ENCODE peak calls at places on chromosome 18, in five cellular contexts. One of them, this sample, is unnamed.

GRCh38 chr18:48975817-48976649 is 25.3 kb upstream of the SMAD7 start:
- DNase-seq in aorta: peak; percentile 91
- DNase-seq in amygdala: no peak
- DNase-seq in activated naive CD8-positive, alpha-beta T cell treated with anti-CD3 and anti-CD28 coated beads, Interleukin-2, amount 10 ng/mL, durations not matched to agents 7 days and 5 days: peak; percentile 72
- DNase-seq in SW480: peak; percentile 42
- DNase-seq in this sample: peak; percentile 75

GRCh38 chr18:8424481-8424880 is 184.8 kb upstream of the RAB12 start:
- DNase-seq in aorta: no peak
- DNase-seq in amygdala: no peak
- DNase-seq in SW480: no peak
- DNase-seq in activated naive CD8-positive, alpha-beta T cell treated with anti-CD3 and anti-CD28 coated beads, Interleukin-2, amount 10 ng/mL, durations not matched to agents 7 days and 5 days: no peak
- DNase-seq in this sample: no peak

GRCh38 chr18:70337139-70337972 is 48.5 kb downstream of the SOCS6 start:
- DNase-seq in aorta: no peak
- DNase-seq in amygdala: no peak
- DNase-seq in activated naive CD8-positive, alpha-beta T cell treated with anti-CD3 and anti-CD28 coated beads, Interleukin-2, amount 10 ng/mL, durations not matched to agents 7 days and 5 days: no peak
- DNase-seq in SW480: peak; percentile 31
- DNase-seq in this sample: peak; percentile 80

GRCh38 chr18:79882522-79883241 is 68.8 kb downstream of the SLC66A2 start:
- DNase-seq in amygdala: no peak
- DNase-seq in SW480: no peak
- DNase-seq in aorta: peak; percentile 70
- DNase-seq in activated naive CD8-positive, alpha-beta T cell treated with anti-CD3 and anti-CD28 coated beads, Interleukin-2, amount 10 ng/mL, durations not matched to agents 7 days and 5 days: peak; percentile 18
- DNase-seq in this sample: no peak

GRCh38 chr18:65942854-65943253 is 192.0 kb downstream of the CDH7 start:
- DNase-seq in activated naive CD8-positive, alpha-beta T cell treated with anti-CD3 and anti-CD28 coated beads, Interleukin-2, amount 10 ng/mL, durations not matched to agents 7 days and 5 days: no peak
- DNase-seq in aorta: no peak
- DNase-seq in amygdala: no peak
- DNase-seq in SW480: no peak
- DNase-seq in this sample: no peak

GRCh38 chr18:627211-627610 is 30.2 kb upstream of the TYMS start:
- DNase-seq in amygdala: no peak
- DNase-seq in aorta: no peak
- DNase-seq in SW480: no peak
- DNase-seq in activated naive CD8-positive, alpha-beta T cell treated with anti-CD3 and anti-CD28 coated beads, Interleukin-2, amount 10 ng/mL, durations not matched to agents 7 days and 5 days: no peak
- DNase-seq in this sample: no peak

GRCh38 chr18:62838475-62839098 is 123.2 kb downstream of the PHLPP1 start:
- DNase-seq in aorta: no peak
- DNase-seq in amygdala: no peak
- DNase-seq in activated naive CD8-positive, alpha-beta T cell treated with anti-CD3 and anti-CD28 coated beads, Interleukin-2, amount 10 ng/mL, durations not matched to agents 7 days and 5 days: no peak
- DNase-seq in SW480: no peak
- DNase-seq in this sample: no peak

GRCh38 chr18:59067873-59068272 is 71.8 kb upstream of the SEC11C start:
- DNase-seq in activated naive CD8-positive, alpha-beta T cell treated with anti-CD3 and anti-CD28 coated beads, Interleukin-2, amount 10 ng/mL, durations not matched to agents 7 days and 5 days: no peak
- DNase-seq in SW480: no peak
- DNase-seq in amygdala: no peak
- DNase-seq in aorta: no peak
- DNase-seq in this sample: peak; percentile 12

GRCh38 chr18:35746826-35747339 is 165.3 kb downstream of the GALNT1 start:
- DNase-seq in SW480: no peak
- DNase-seq in activated naive CD8-positive, alpha-beta T cell treated with anti-CD3 and anti-CD28 coated beads, Interleukin-2, amount 10 ng/mL, durations not matched to agents 7 days and 5 days: no peak
- DNase-seq in aorta: no peak
- DNase-seq in amygdala: no peak
- DNase-seq in this sample: no peak

GRCh38 chr18:75209952-75210261 is 690 bp upstream of the TSHZ1 start:
- DNase-seq in amygdala: no peak
- DNase-seq in aorta: no peak
- DNase-seq in SW480: no peak
- DNase-seq in activated naive CD8-positive, alpha-beta T cell treated with anti-CD3 and anti-CD28 coated beads, Interleukin-2, amount 10 ng/mL, durations not matched to agents 7 days and 5 days: no peak
- DNase-seq in this sample: no peak

GRCh38 chr18:32801236-32801635 is 28.4 kb upstream of the KLHL14 start:
- DNase-seq in amygdala: no peak
- DNase-seq in SW480: no peak
- DNase-seq in aorta: no peak
- DNase-seq in activated naive CD8-positive, alpha-beta T cell treated with anti-CD3 and anti-CD28 coated beads, Interleukin-2, amount 10 ng/mL, durations not matched to agents 7 days and 5 days: no peak
- DNase-seq in this sample: no peak

GRCh38 chr18:77255426-77256105 is 5.9 kb downstream of the GALR1 start:
- DNase-seq in aorta: no peak
- DNase-seq in SW480: no peak
- DNase-seq in amygdala: no peak
- DNase-seq in activated naive CD8-positive, alpha-beta T cell treated with anti-CD3 and anti-CD28 coated beads, Interleukin-2, amount 10 ng/mL, durations not matched to agents 7 days and 5 days: no peak
- DNase-seq in this sample: no peak

GRCh38 chr18:75167759-75168211 is 41.2 kb downstream of the PTGR3 start:
- DNase-seq in aorta: peak; percentile 70
- DNase-seq in activated naive CD8-positive, alpha-beta T cell treated with anti-CD3 and anti-CD28 coated beads, Interleukin-2, amount 10 ng/mL, durations not matched to agents 7 days and 5 days: no peak
- DNase-seq in SW480: no peak
- DNase-seq in amygdala: no peak
- DNase-seq in this sample: no peak

GRCh38 chr18:28529644-28530043 is 352.7 kb upstream of the CDH2 start:
- DNase-seq in aorta: no peak
- DNase-seq in SW480: no peak
- DNase-seq in amygdala: no peak
- DNase-seq in activated naive CD8-positive, alpha-beta T cell treated with anti-CD3 and anti-CD28 coated beads, Interleukin-2, amount 10 ng/mL, durations not matched to agents 7 days and 5 days: no peak
- DNase-seq in this sample: no peak

GRCh38 chr18:56516769-56517168 is 121.6 kb downstream of the TXNL1 start:
- DNase-seq in activated naive CD8-positive, alpha-beta T cell treated with anti-CD3 and anti-CD28 coated beads, Interleukin-2, amount 10 ng/mL, durations not matched to agents 7 days and 5 days: no peak
- DNase-seq in amygdala: no peak
- DNase-seq in aorta: no peak
- DNase-seq in SW480: no peak
- DNase-seq in this sample: no peak

GRCh38 chr18:3935316-3935715 is 485.3 kb downstream of the TGIF1 start:
- DNase-seq in amygdala: no peak
- DNase-seq in SW480: no peak
- DNase-seq in activated naive CD8-positive, alpha-beta T cell treated with anti-CD3 and anti-CD28 coated beads, Interleukin-2, amount 10 ng/mL, durations not matched to agents 7 days and 5 days: no peak
- DNase-seq in aorta: no peak
- DNase-seq in this sample: no peak

GRCh38 chr18:36050479-36050878 is 16.9 kb downstream of the RPRD1A start:
- DNase-seq in activated naive CD8-positive, alpha-beta T cell treated with anti-CD3 and anti-CD28 coated beads, Interleukin-2, amount 10 ng/mL, durations not matched to agents 7 days and 5 days: no peak
- DNase-seq in SW480: no peak
- DNase-seq in amygdala: no peak
- DNase-seq in aorta: no peak
- DNase-seq in this sample: no peak

GRCh38 chr18:12811191-12811950 is 72.7 kb downstream of the PTPN2 start:
- DNase-seq in amygdala: no peak
- DNase-seq in SW480: no peak
- DNase-seq in aorta: no peak
- DNase-seq in activated naive CD8-positive, alpha-beta T cell treated with anti-CD3 and anti-CD28 coated beads, Interleukin-2, amount 10 ng/mL, durations not matched to agents 7 days and 5 days: no peak
- DNase-seq in this sample: no peak

GRCh38 chr18:39780774-39781173 is 2174.3 kb upstream of the PIK3C3 start:
- DNase-seq in amygdala: no peak
- DNase-seq in aorta: no peak
- DNase-seq in activated naive CD8-positive, alpha-beta T cell treated with anti-CD3 and anti-CD28 coated beads, Interleukin-2, amount 10 ng/mL, durations not matched to agents 7 days and 5 days: no peak
- DNase-seq in SW480: no peak
- DNase-seq in this sample: no peak

GRCh38 chr18:59265246-59266018 is 7.8 kb downstream of the RAX start:
- DNase-seq in activated naive CD8-positive, alpha-beta T cell treated with anti-CD3 and anti-CD28 coated beads, Interleukin-2, amount 10 ng/mL, durations not matched to agents 7 days and 5 days: no peak
- DNase-seq in SW480: no peak
- DNase-seq in aorta: no peak
- DNase-seq in amygdala: no peak
- DNase-seq in this sample: no peak

GRCh38 chr18:25434771-25435461 is 83.0 kb upstream of the ZNF521 start:
- DNase-seq in aorta: no peak
- DNase-seq in amygdala: no peak
- DNase-seq in activated naive CD8-positive, alpha-beta T cell treated with anti-CD3 and anti-CD28 coated beads, Interleukin-2, amount 10 ng/mL, durations not matched to agents 7 days and 5 days: no peak
- DNase-seq in SW480: no peak
- DNase-seq in this sample: no peak

GRCh38 chr18:9708057-9708881 is at the start of gene RAB31:
- DNase-seq in amygdala: peak; percentile 79
- DNase-seq in SW480: no peak
- DNase-seq in aorta: peak; percentile 96
- DNase-seq in activated naive CD8-positive, alpha-beta T cell treated with anti-CD3 and anti-CD28 coated beads, Interleukin-2, amount 10 ng/mL, durations not matched to agents 7 days and 5 days: peak; percentile 45
- DNase-seq in this sample: peak; percentile 29

GRCh38 chr18:74589021-74589420 is 8.6 kb upstream of the ZNF407 start:
- DNase-seq in amygdala: no peak
- DNase-seq in aorta: no peak
- DNase-seq in SW480: no peak
- DNase-seq in activated naive CD8-positive, alpha-beta T cell treated with anti-CD3 and anti-CD28 coated beads, Interleukin-2, amount 10 ng/mL, durations not matched to agents 7 days and 5 days: no peak
- DNase-seq in this sample: no peak

GRCh38 chr18:59084286-59084779 is 55.4 kb upstream of the SEC11C start:
- DNase-seq in activated naive CD8-positive, alpha-beta T cell treated with anti-CD3 and anti-CD28 coated beads, Interleukin-2, amount 10 ng/mL, durations not matched to agents 7 days and 5 days: peak; percentile 66
- DNase-seq in amygdala: peak; percentile 64
- DNase-seq in aorta: peak; percentile 88
- DNase-seq in SW480: peak; percentile 43
- DNase-seq in this sample: peak; percentile 57

GRCh38 chr18:59279193-59279592 is 5.9 kb upstream of the RAX start:
- DNase-seq in aorta: no peak
- DNase-seq in amygdala: no peak
- DNase-seq in SW480: no peak
- DNase-seq in activated naive CD8-positive, alpha-beta T cell treated with anti-CD3 and anti-CD28 coated beads, Interleukin-2, amount 10 ng/mL, durations not matched to agents 7 days and 5 days: no peak
- DNase-seq in this sample: no peak

GRCh38 chr18:54532222-54532621 is 58.8 kb upstream of the DYNAP start:
- DNase-seq in activated naive CD8-positive, alpha-beta T cell treated with anti-CD3 and anti-CD28 coated beads, Interleukin-2, amount 10 ng/mL, durations not matched to agents 7 days and 5 days: no peak
- DNase-seq in amygdala: no peak
- DNase-seq in SW480: no peak
- DNase-seq in aorta: no peak
- DNase-seq in this sample: no peak

GRCh38 chr18:55575949-55576348 is 12.0 kb downstream of the TCF4 start:
- DNase-seq in amygdala: no peak
- DNase-seq in aorta: no peak
- DNase-seq in activated naive CD8-positive, alpha-beta T cell treated with anti-CD3 and anti-CD28 coated beads, Interleukin-2, amount 10 ng/mL, durations not matched to agents 7 days and 5 days: no peak
- DNase-seq in SW480: no peak
- DNase-seq in this sample: no peak

GRCh38 chr18:12883003-12883683 is 894 bp downstream of the PTPN2 start:
- DNase-seq in amygdala: no peak
- DNase-seq in activated naive CD8-positive, alpha-beta T cell treated with anti-CD3 and anti-CD28 coated beads, Interleukin-2, amount 10 ng/mL, durations not matched to agents 7 days and 5 days: no peak
- DNase-seq in aorta: no peak
- DNase-seq in SW480: peak; percentile 20
- DNase-seq in this sample: no peak

GRCh38 chr18:28974504-28974903 is 797.6 kb upstream of the CDH2 start:
- DNase-seq in amygdala: no peak
- DNase-seq in aorta: no peak
- DNase-seq in activated naive CD8-positive, alpha-beta T cell treated with anti-CD3 and anti-CD28 coated beads, Interleukin-2, amount 10 ng/mL, durations not matched to agents 7 days and 5 days: no peak
- DNase-seq in SW480: no peak
- DNase-seq in this sample: no peak

GRCh38 chr18:79441261-79441819 is 45.6 kb downstream of the NFATC1 start:
- DNase-seq in SW480: no peak
- DNase-seq in activated naive CD8-positive, alpha-beta T cell treated with anti-CD3 and anti-CD28 coated beads, Interleukin-2, amount 10 ng/mL, durations not matched to agents 7 days and 5 days: no peak
- DNase-seq in amygdala: no peak
- DNase-seq in aorta: no peak
- DNase-seq in this sample: no peak

GRCh38 chr18:9648431-9649163 is 34.2 kb upstream of the PPP4R1 start:
- DNase-seq in activated naive CD8-positive, alpha-beta T cell treated with anti-CD3 and anti-CD28 coated beads, Interleukin-2, amount 10 ng/mL, durations not matched to agents 7 days and 5 days: no peak
- DNase-seq in aorta: no peak
- DNase-seq in SW480: no peak
- DNase-seq in amygdala: no peak
- DNase-seq in this sample: no peak

GRCh38 chr18:62728254-62728653 is 12.9 kb downstream of the PHLPP1 start:
- DNase-seq in aorta: no peak
- DNase-seq in SW480: no peak
- DNase-seq in amygdala: no peak
- DNase-seq in activated naive CD8-positive, alpha-beta T cell treated with anti-CD3 and anti-CD28 coated beads, Interleukin-2, amount 10 ng/mL, durations not matched to agents 7 days and 5 days: no peak
- DNase-seq in this sample: no peak

GRCh38 chr18:48864876-48865275 is 85.9 kb downstream of the SMAD7 start:
- DNase-seq in amygdala: no peak
- DNase-seq in activated naive CD8-positive, alpha-beta T cell treated with anti-CD3 and anti-CD28 coated beads, Interleukin-2, amount 10 ng/mL, durations not matched to agents 7 days and 5 days: no peak
- DNase-seq in aorta: no peak
- DNase-seq in SW480: no peak
- DNase-seq in this sample: no peak

GRCh38 chr18:22728481-22729105 is 204.5 kb upstream of the RBBP8 start:
- DNase-seq in amygdala: no peak
- DNase-seq in aorta: no peak
- DNase-seq in activated naive CD8-positive, alpha-beta T cell treated with anti-CD3 and anti-CD28 coated beads, Interleukin-2, amount 10 ng/mL, durations not matched to agents 7 days and 5 days: no peak
- DNase-seq in SW480: no peak
- DNase-seq in this sample: peak; percentile 38

GRCh38 chr18:21063011-21063410 is 48.6 kb downstream of the ROCK1 start:
- DNase-seq in SW480: no peak
- DNase-seq in activated naive CD8-positive, alpha-beta T cell treated with anti-CD3 and anti-CD28 coated beads, Interleukin-2, amount 10 ng/mL, durations not matched to agents 7 days and 5 days: no peak
- DNase-seq in amygdala: no peak
- DNase-seq in aorta: no peak
- DNase-seq in this sample: peak; percentile 4

GRCh38 chr18:59426855-59427254 is 67.8 kb upstream of the LMAN1 start:
- DNase-seq in SW480: no peak
- DNase-seq in amygdala: no peak
- DNase-seq in activated naive CD8-positive, alpha-beta T cell treated with anti-CD3 and anti-CD28 coated beads, Interleukin-2, amount 10 ng/mL, durations not matched to agents 7 days and 5 days: no peak
- DNase-seq in aorta: no peak
- DNase-seq in this sample: no peak

GRCh38 chr18:36399055-36399454 is 101.5 kb downstream of the FHOD3 start:
- DNase-seq in SW480: no peak
- DNase-seq in amygdala: no peak
- DNase-seq in aorta: no peak
- DNase-seq in activated naive CD8-positive, alpha-beta T cell treated with anti-CD3 and anti-CD28 coated beads, Interleukin-2, amount 10 ng/mL, durations not matched to agents 7 days and 5 days: no peak
- DNase-seq in this sample: no peak

GRCh38 chr18:53698907-53699306 is 525.6 kb downstream of the MBD2 start:
- DNase-seq in amygdala: no peak
- DNase-seq in SW480: peak; percentile 4
- DNase-seq in aorta: no peak
- DNase-seq in activated naive CD8-positive, alpha-beta T cell treated with anti-CD3 and anti-CD28 coated beads, Interleukin-2, amount 10 ng/mL, durations not matched to agents 7 days and 5 days: no peak
- DNase-seq in this sample: no peak

GRCh38 chr18:48356909-48357631 is 52.1 kb downstream of the ZBTB7C start:
- DNase-seq in SW480: no peak
- DNase-seq in activated naive CD8-positive, alpha-beta T cell treated with anti-CD3 and anti-CD28 coated beads, Interleukin-2, amount 10 ng/mL, durations not matched to agents 7 days and 5 days: no peak
- DNase-seq in aorta: no peak
- DNase-seq in amygdala: no peak
- DNase-seq in this sample: peak; percentile 13

GRCh38 chr18:46939337-46939963 is 22.0 kb downstream of the KATNAL2 start:
- DNase-seq in aorta: no peak
- DNase-seq in amygdala: no peak
- DNase-seq in SW480: no peak
- DNase-seq in activated naive CD8-positive, alpha-beta T cell treated with anti-CD3 and anti-CD28 coated beads, Interleukin-2, amount 10 ng/mL, durations not matched to agents 7 days and 5 days: no peak
- DNase-seq in this sample: no peak